ENCODE peak calls at places on chromosomes 6 and 20, in nine cellular contexts. One of them, this sample, is unnamed.
A peak's percentile ranks its signal among the peaks of the same experiment; 100 is the strongest.

GRCh38 chr6:17015144-17015543 is 86.7 kb upstream of the STMND1 start:
- DNase-seq in CD8-positive, alpha-beta memory T cell: no peak
- DNase-seq in HCT116: no peak
- DNase-seq in transverse colon: no peak
- DNase-seq in PC-9: no peak
- DNase-seq in fibroblast of lung: peak; percentile 64
- DNase-seq in psoas muscle: no peak
- DNase-seq in breast epithelium: no peak
- DNase-seq in lung: no peak
- DNase-seq in this sample: no peak

GRCh38 chr6:110116258-110116657 is 63.2 kb downstream of the WASF1 start:
- DNase-seq in lung: no peak
- DNase-seq in PC-9: no peak
- DNase-seq in transverse colon: no peak
- DNase-seq in HCT116: no peak
- DNase-seq in CD8-positive, alpha-beta memory T cell: no peak
- DNase-seq in psoas muscle: no peak
- DNase-seq in breast epithelium: no peak
- DNase-seq in fibroblast of lung: no peak
- DNase-seq in this sample: no peak

GRCh38 chr20:51143652-51144051 is 120.7 kb upstream of the KCNG1 start:
- DNase-seq in breast epithelium: no peak
- DNase-seq in PC-9: no peak
- DNase-seq in psoas muscle: no peak
- DNase-seq in fibroblast of lung: no peak
- DNase-seq in CD8-positive, alpha-beta memory T cell: no peak
- DNase-seq in transverse colon: no peak
- DNase-seq in HCT116: no peak
- DNase-seq in lung: no peak
- DNase-seq in this sample: no peak

GRCh38 chr20:57456116-57456515 is 64.9 kb downstream of the RBM38 start:
- DNase-seq in lung: no peak
- DNase-seq in PC-9: no peak
- DNase-seq in HCT116: no peak
- DNase-seq in CD8-positive, alpha-beta memory T cell: no peak
- DNase-seq in transverse colon: no peak
- DNase-seq in fibroblast of lung: no peak
- DNase-seq in breast epithelium: no peak
- DNase-seq in psoas muscle: no peak
- DNase-seq in this sample: no peak

GRCh38 chr20:51127713-51128112 is 104.8 kb upstream of the KCNG1 start:
- DNase-seq in breast epithelium: no peak
- DNase-seq in lung: no peak
- DNase-seq in fibroblast of lung: no peak
- DNase-seq in CD8-positive, alpha-beta memory T cell: no peak
- DNase-seq in psoas muscle: no peak
- DNase-seq in PC-9: no peak
- DNase-seq in HCT116: no peak
- DNase-seq in transverse colon: no peak
- DNase-seq in this sample: no peak

GRCh38 chr6:5894357-5894756 is 112.4 kb downstream of the NRN1 start:
- DNase-seq in HCT116: no peak
- DNase-seq in breast epithelium: no peak
- DNase-seq in psoas muscle: no peak
- DNase-seq in fibroblast of lung: no peak
- DNase-seq in transverse colon: no peak
- DNase-seq in PC-9: no peak
- DNase-seq in CD8-positive, alpha-beta memory T cell: no peak
- DNase-seq in lung: no peak
- DNase-seq in this sample: no peak

GRCh38 chr6:79544299-79544927 is 7.2 kb upstream of the LCA5 start:
- DNase-seq in lung: no peak
- DNase-seq in breast epithelium: no peak
- DNase-seq in transverse colon: no peak
- DNase-seq in PC-9: no peak
- DNase-seq in fibroblast of lung: peak; percentile 56
- DNase-seq in psoas muscle: no peak
- DNase-seq in HCT116: no peak
- DNase-seq in CD8-positive, alpha-beta memory T cell: no peak
- DNase-seq in this sample: no peak

GRCh38 chr6:65637289-65638046 is 69.6 kb downstream of the EYS start:
- DNase-seq in breast epithelium: no peak
- DNase-seq in lung: no peak
- DNase-seq in transverse colon: no peak
- DNase-seq in HCT116: no peak
- DNase-seq in fibroblast of lung: no peak
- DNase-seq in PC-9: no peak
- DNase-seq in psoas muscle: no peak
- DNase-seq in CD8-positive, alpha-beta memory T cell: no peak
- DNase-seq in this sample: no peak

GRCh38 chr20:37864275-37864674 is 38.7 kb upstream of the VSTM2L start:
- DNase-seq in HCT116: no peak
- DNase-seq in breast epithelium: no peak
- DNase-seq in transverse colon: no peak
- DNase-seq in fibroblast of lung: peak; percentile 11
- DNase-seq in CD8-positive, alpha-beta memory T cell: no peak
- DNase-seq in lung: no peak
- DNase-seq in psoas muscle: no peak
- DNase-seq in PC-9: no peak
- DNase-seq in this sample: no peak

GRCh38 chr6:83594936-83595335 is 82.6 kb downstream of the PRSS35 start:
- DNase-seq in CD8-positive, alpha-beta memory T cell: no peak
- DNase-seq in HCT116: no peak
- DNase-seq in PC-9: no peak
- DNase-seq in fibroblast of lung: no peak
- DNase-seq in transverse colon: no peak
- DNase-seq in breast epithelium: no peak
- DNase-seq in lung: no peak
- DNase-seq in psoas muscle: no peak
- DNase-seq in this sample: no peak

GRCh38 chr6:4280721-4281120 is 145.3 kb upstream of the ECI2 start:
- DNase-seq in CD8-positive, alpha-beta memory T cell: no peak
- DNase-seq in PC-9: peak; percentile 78
- DNase-seq in transverse colon: no peak
- DNase-seq in fibroblast of lung: peak; percentile 66
- DNase-seq in psoas muscle: no peak
- DNase-seq in HCT116: no peak
- DNase-seq in breast epithelium: no peak
- DNase-seq in lung: no peak
- DNase-seq in this sample: no peak

GRCh38 chr20:33318096-33318429 is 35.0 kb downstream of the BPIFB1 start:
- DNase-seq in PC-9: no peak
- DNase-seq in transverse colon: no peak
- DNase-seq in fibroblast of lung: no peak
- DNase-seq in breast epithelium: no peak
- DNase-seq in CD8-positive, alpha-beta memory T cell: no peak
- DNase-seq in HCT116: no peak
- DNase-seq in psoas muscle: no peak
- DNase-seq in lung: no peak
- DNase-seq in this sample: no peak

GRCh38 chr20:33316958-33317357 is 33.9 kb downstream of the BPIFB1 start:
- DNase-seq in PC-9: no peak
- DNase-seq in CD8-positive, alpha-beta memory T cell: no peak
- DNase-seq in lung: no peak
- DNase-seq in breast epithelium: no peak
- DNase-seq in transverse colon: no peak
- DNase-seq in fibroblast of lung: no peak
- DNase-seq in psoas muscle: no peak
- DNase-seq in HCT116: no peak
- DNase-seq in this sample: no peak

GRCh38 chr20:33317424-33318095 is 34.5 kb downstream of the BPIFB1 start:
- DNase-seq in HCT116: no peak
- DNase-seq in CD8-positive, alpha-beta memory T cell: no peak
- DNase-seq in lung: no peak
- DNase-seq in PC-9: no peak
- DNase-seq in transverse colon: no peak
- DNase-seq in breast epithelium: no peak
- DNase-seq in fibroblast of lung: no peak
- DNase-seq in psoas muscle: no peak
- DNase-seq in this sample: no peak

GRCh38 chr20:33313686-33314314 is 30.8 kb downstream of the BPIFB1 start:
- DNase-seq in HCT116: no peak
- DNase-seq in PC-9: no peak
- DNase-seq in fibroblast of lung: no peak
- DNase-seq in CD8-positive, alpha-beta memory T cell: no peak
- DNase-seq in psoas muscle: no peak
- DNase-seq in lung: no peak
- DNase-seq in transverse colon: no peak
- DNase-seq in breast epithelium: no peak
- DNase-seq in this sample: no peak

DNA sequence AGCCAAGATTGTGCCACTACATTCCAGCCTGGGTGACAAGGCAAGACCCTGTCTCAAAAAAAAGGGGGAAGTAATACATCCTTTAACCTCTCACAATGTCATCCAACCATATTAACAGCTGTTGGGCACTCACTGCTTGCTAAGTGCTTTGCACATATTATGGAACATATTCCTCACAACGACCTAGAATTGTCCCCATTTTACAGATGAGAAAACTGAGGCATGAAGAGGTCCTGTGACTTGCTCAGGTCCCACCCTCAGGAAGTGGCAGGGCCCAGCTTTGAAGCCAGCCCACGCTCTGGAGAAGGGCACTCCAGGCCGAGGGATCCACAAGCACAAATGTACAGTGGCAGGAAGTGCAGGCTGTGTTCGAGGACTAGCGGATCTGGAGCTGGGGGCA is 33.3 kb downstream of the BPIFB1 start:
- DNase-seq in breast epithelium: no peak
- DNase-seq in HCT116: no peak
- DNase-seq in PC-9: no peak
- DNase-seq in lung: no peak
- DNase-seq in psoas muscle: no peak
- DNase-seq in fibroblast of lung: no peak
- DNase-seq in transverse colon: no peak
- DNase-seq in CD8-positive, alpha-beta memory T cell: no peak
- DNase-seq in this sample: no peak
- H3K4me3 ChIP-seq in breast epithelium: no peak overlapping the region
- H3K4me3 ChIP-seq in HCT116: no peak overlapping the region
- H3K4me3 ChIP-seq in PC-9: no peak overlapping the region
- H3K4me3 ChIP-seq in lung: no peak overlapping the region
- H3K4me3 ChIP-seq in psoas muscle: no peak overlapping the region
- H3K4me3 ChIP-seq in fibroblast of lung: no peak overlapping the region
- H3K4me3 ChIP-seq in transverse colon: no peak overlapping the region
- H3K4me3 ChIP-seq in CD8-positive, alpha-beta memory T cell: no peak overlapping the region
- H3K4me3 ChIP-seq in this sample: no peak overlapping the region

GRCh38 chr6:10080561-10080960 is 334.3 kb downstream of the TFAP2A start:
- DNase-seq in psoas muscle: no peak
- DNase-seq in PC-9: no peak
- DNase-seq in transverse colon: no peak
- DNase-seq in HCT116: no peak
- DNase-seq in fibroblast of lung: no peak
- DNase-seq in lung: no peak
- DNase-seq in breast epithelium: no peak
- DNase-seq in CD8-positive, alpha-beta memory T cell: no peak
- DNase-seq in this sample: no peak
- H3K27ac ChIP-seq in psoas muscle: no peak overlapping the region
- H3K27ac ChIP-seq in PC-9: no peak overlapping the region
- H3K27ac ChIP-seq in transverse colon: no peak overlapping the region
- H3K27ac ChIP-seq in HCT116: no peak overlapping the region
- H3K27ac ChIP-seq in fibroblast of lung: no peak overlapping the region
- H3K27ac ChIP-seq in lung: no peak overlapping the region
- H3K27ac ChIP-seq in breast epithelium: no peak overlapping the region
- H3K27ac ChIP-seq in CD8-positive, alpha-beta memory T cell: no peak overlapping the region
- H3K27ac ChIP-seq in this sample: no peak overlapping the region

GRCh38 chr6:136775081-136775480 is 17.2 kb downstream of the MAP3K5 start:
- DNase-seq in lung: no peak
- DNase-seq in transverse colon: no peak
- DNase-seq in PC-9: no peak
- DNase-seq in breast epithelium: no peak
- DNase-seq in psoas muscle: no peak
- DNase-seq in fibroblast of lung: no peak
- DNase-seq in HCT116: no peak
- DNase-seq in CD8-positive, alpha-beta memory T cell: no peak
- DNase-seq in this sample: no peak
- H3K4me3 ChIP-seq in lung: no peak overlapping the region
- H3K4me3 ChIP-seq in transverse colon: no peak overlapping the region
- H3K4me3 ChIP-seq in PC-9: peak overlapping the region; percentile 52
- H3K4me3 ChIP-seq in breast epithelium: no peak overlapping the region
- H3K4me3 ChIP-seq in psoas muscle: no peak overlapping the region
- H3K4me3 ChIP-seq in fibroblast of lung: no peak overlapping the region
- H3K4me3 ChIP-seq in HCT116: no peak overlapping the region
- H3K4me3 ChIP-seq in CD8-positive, alpha-beta memory T cell: no peak overlapping the region
- H3K4me3 ChIP-seq in this sample: no peak overlapping the region

GRCh38 chr6:163179061-163179460 is 235.5 kb upstream of the QKI start:
- DNase-seq in fibroblast of lung: no peak
- DNase-seq in CD8-positive, alpha-beta memory T cell: no peak
- DNase-seq in PC-9: no peak
- DNase-seq in psoas muscle: no peak
- DNase-seq in breast epithelium: no peak
- DNase-seq in transverse colon: no peak
- DNase-seq in HCT116: no peak
- DNase-seq in lung: no peak
- DNase-seq in this sample: no peak

GRCh38 chr6:163181666-163182180 is 232.8 kb upstream of the QKI start:
- DNase-seq in CD8-positive, alpha-beta memory T cell: no peak
- DNase-seq in lung: no peak
- DNase-seq in HCT116: no peak
- DNase-seq in PC-9: no peak
- DNase-seq in fibroblast of lung: no peak
- DNase-seq in transverse colon: no peak
- DNase-seq in psoas muscle: no peak
- DNase-seq in breast epithelium: no peak
- DNase-seq in this sample: no peak

GRCh38 chr6:163182696-163183095 is 231.8 kb upstream of the QKI start:
- DNase-seq in transverse colon: no peak
- DNase-seq in lung: no peak
- DNase-seq in psoas muscle: no peak
- DNase-seq in PC-9: no peak
- DNase-seq in fibroblast of lung: no peak
- DNase-seq in breast epithelium: no peak
- DNase-seq in HCT116: no peak
- DNase-seq in CD8-positive, alpha-beta memory T cell: no peak
- DNase-seq in this sample: no peak

GRCh38 chr6:163179721-163180120 is 234.8 kb upstream of the QKI start:
- DNase-seq in lung: no peak
- DNase-seq in breast epithelium: no peak
- DNase-seq in transverse colon: no peak
- DNase-seq in psoas muscle: no peak
- DNase-seq in HCT116: no peak
- DNase-seq in PC-9: no peak
- DNase-seq in fibroblast of lung: no peak
- DNase-seq in CD8-positive, alpha-beta memory T cell: no peak
- DNase-seq in this sample: no peak

DNA sequence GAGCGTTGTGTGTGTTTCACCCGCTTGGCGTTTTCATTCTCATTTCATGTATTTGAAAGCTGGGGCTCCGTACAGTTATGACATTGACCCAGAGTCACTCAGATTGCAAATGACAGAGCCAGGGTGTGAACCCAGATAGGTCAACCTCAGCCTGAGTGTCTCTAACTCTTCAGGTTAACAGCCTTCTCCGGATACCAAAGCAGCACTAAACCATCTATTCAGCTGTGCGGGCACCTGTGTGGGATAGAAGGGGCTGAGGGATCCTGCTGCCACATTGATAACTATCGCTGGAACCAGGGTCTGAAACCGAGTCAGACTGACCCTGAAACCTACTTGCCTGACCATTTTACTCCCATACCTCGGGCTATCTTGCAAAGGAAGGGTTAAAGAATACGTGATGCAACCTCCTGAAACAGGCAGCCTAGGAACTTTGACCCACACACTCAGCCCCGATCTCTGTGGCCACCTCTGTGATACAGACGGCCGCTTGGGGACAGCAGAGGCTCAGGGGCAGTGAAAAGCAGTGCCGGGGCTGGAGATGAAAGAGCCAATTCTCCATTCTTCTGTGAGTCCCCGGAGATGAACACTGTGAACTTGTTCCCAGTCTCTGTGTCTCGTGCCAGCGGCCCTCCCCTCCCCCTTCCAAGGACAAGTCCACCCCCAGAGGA is 233.5 kb upstream of the QKI start:
- DNase-seq in psoas muscle: peak; percentile 90
- DNase-seq in breast epithelium: no peak
- DNase-seq in CD8-positive, alpha-beta memory T cell: no peak
- DNase-seq in HCT116: peak; percentile 41
- DNase-seq in transverse colon: peak; percentile 29
- DNase-seq in fibroblast of lung: peak; percentile 74
- DNase-seq in PC-9: peak; percentile 59
- DNase-seq in lung: peak; percentile 76
- DNase-seq in this sample: no peak
- H3K27ac ChIP-seq in psoas muscle: peak overlapping the region; percentile 48
- H3K27ac ChIP-seq in breast epithelium: no peak overlapping the region
- H3K27ac ChIP-seq in CD8-positive, alpha-beta memory T cell: no peak overlapping the region
- H3K27ac ChIP-seq in HCT116: no peak overlapping the region
- H3K27ac ChIP-seq in transverse colon: no peak overlapping the region
- H3K27ac ChIP-seq in fibroblast of lung: no peak overlapping the region
- H3K27ac ChIP-seq in PC-9: peak overlapping the region; percentile 78
- H3K27ac ChIP-seq in lung: no peak overlapping the region
- H3K27ac ChIP-seq in this sample: no peak overlapping the region

This sample was measured in CD4-positive, alpha-beta memory T cell.